ENCODE peak calls at places on chromosomes 1 and 21, in four cellular contexts. G, Z, O and Q are unnamed samples.

GRCh38 chr1:224762046-224762445 is 145.9 kb downstream of the CNIH3 start:
- DNase-seq in G (no peak), Z (no peak), O (no peak), Q (no peak)

GRCh38 chr1:235011064-235011598 is 117.5 kb downstream of the TOMM20 start:
- DNase-seq in G (no peak), Z (no peak), O (peak; percentile 84), Q (no peak)

GRCh38 chr1:17630048-17630830 is 90.7 kb downstream of the ARHGEF10L start:
- DNase-seq in G (peak; percentile 82), Z (no peak), O (no peak), Q (no peak)

GRCh38 chr1:201736707-201737320 is 92.1 kb upstream of the IPO9 start:
- DNase-seq in G (no peak), Z (no peak), O (no peak), Q (no peak)

GRCh38 chr1:212677573-212677972 is 22.1 kb downstream of the BATF3 start:
- DNase-seq in G (no peak), Z (no peak), O (no peak), Q (no peak)

GRCh38 chr1:43463461-43463860 is 9.7 kb upstream of the HYI start:
- DNase-seq in G (no peak), Z (no peak), O (no peak), Q (no peak)

GRCh38 chr1:202586018-202586821 is 124.0 kb downstream of the SYT2 start:
- DNase-seq in G (peak; percentile 73), Z (no peak), O (peak; percentile 40), Q (no peak)

GRCh38 chr1:230797376-230798186 is 50.4 kb downstream of the CAPN9 start:
- DNase-seq in G (peak; percentile 42), Z (peak; percentile 48), O (no peak), Q (no peak)

GRCh38 chr1:65509912-65510680 is 89.6 kb downstream of the LEPR start:
- DNase-seq in G (no peak), Z (no peak), O (no peak), Q (no peak)

GRCh38 chr1:59892836-59893811 is 33.4 kb downstream of the CYP2J2 start:
- DNase-seq in G (no peak), Z (no peak), O (no peak), Q (no peak)

GRCh38 chr1:155320661-155321576 is at the start of gene RUSC1:
- DNase-seq in G (no peak), Z (peak; percentile 79), O (no peak), Q (peak; percentile 79)

GRCh38 chr1:182164273-182164672 is 102.8 kb upstream of the ZNF648 start:
- DNase-seq in G (no peak), Z (no peak), O (no peak), Q (no peak)

GRCh38 chr1:119010201-119010600 is 22.1 kb upstream of the TBX15 start:
- DNase-seq in G (no peak), Z (no peak), O (no peak), Q (no peak)

GRCh38 chr1:209884665-209885117 is 53.3 kb upstream of the SYT14 start:
- DNase-seq in G (peak; percentile 14), Z (peak; percentile 52), O (peak; percentile 11), Q (no peak)

GRCh38 chr1:110498270-110498669 is 20.7 kb downstream of the KCNA10 start:
- DNase-seq in G (no peak), Z (no peak), O (no peak), Q (no peak)

GRCh38 chr1:110056284-110056680 is 14.2 kb downstream of the ALX3 start:
- DNase-seq in G (no peak), Z (no peak), O (no peak), Q (no peak)

GRCh38 chr1:163084330-163084729 is 15.2 kb downstream of the RGS4 start:
- DNase-seq in G (no peak), Z (no peak), O (no peak), Q (no peak)

GRCh38 chr1:234486858-234487830 is 8.2 kb upstream of the TARBP1 start:
- DNase-seq in G (peak; percentile 60), Z (no peak), O (no peak), Q (no peak)

GRCh38 chr1:213409971-213410370 is 358.9 kb downstream of the RPS6KC1 start:
- DNase-seq in G (no peak), Z (no peak), O (no peak), Q (no peak)

GRCh38 chr1:182185822-182186756 is 124.6 kb upstream of the ZNF648 start:
- DNase-seq in G (no peak), Z (no peak), O (no peak), Q (no peak)

GRCh38 chr1:58773406-58773840 is 10.4 kb downstream of the JUN start:
- DNase-seq in G (peak; percentile 68), Z (no peak), O (no peak), Q (no peak)

GRCh38 chr1:9193226-9193625 is 41.3 kb upstream of the H6PD start:
- DNase-seq in G (no peak), Z (no peak), O (no peak), Q (no peak)

GRCh38 chr1:220407101-220407683 is 120.7 kb upstream of the MARK1 start:
- DNase-seq in G (no peak), Z (no peak), O (no peak), Q (no peak)

GRCh38 chr1:226763741-226764264 is 24.7 kb upstream of the ITPKB start:
- DNase-seq in G (no peak), Z (no peak), O (no peak), Q (no peak)

GRCh38 chr1:247357781-247358211 is 26.1 kb upstream of the ZNF496 start:
- DNase-seq in G (no peak), Z (no peak), O (peak; percentile 77), Q (no peak)

GRCh38 chr21:26686278-26686677 is 113.2 kb upstream of the CYYR1 start:
- DNase-seq in G (peak; percentile 52), Z (no peak), O (no peak), Q (no peak)

GRCh38 chr21:35616090-35616489 is 444.2 kb downstream of the SETD4 start:
- DNase-seq in G (no peak), Z (no peak), O (no peak), Q (no peak)

GRCh38 chr1:61120998-61121397 is 38.6 kb downstream of the NFIA start:
- DNase-seq in G (no peak), Z (no peak), O (no peak), Q (no peak)

GRCh38 chr1:47225430-47226100 is 6.5 kb downstream of the TAL1 start:
- DNase-seq in G (no peak), Z (peak; percentile 61), O (no peak), Q (no peak)

GRCh38 chr21:45505416-45506021 is 36.7 kb downstream of the SLC19A1 start:
- DNase-seq in G (no peak), Z (no peak), O (no peak), Q (no peak)
- TF ChIP-seq POLR2AphosphoS5 in G (no peak), Z (no peak), O (no peak), Q (no peak)

GRCh38 chr1:70887936-70888335 is 159.7 kb downstream of the PTGER3 start:
- DNase-seq in G (no peak), Z (no peak), O (no peak), Q (no peak)
- TF ChIP-seq SPI1 in G (no peak), Z (no peak), O (no peak), Q (no peak)

GRCh38 chr1:35173516-35174224 is 19.3 kb downstream of the SFPQ start:
- DNase-seq in G (no peak), Z (no peak), O (no peak), Q (no peak)

GRCh38 chr1:35178295-35178695 is 14.7 kb downstream of the SFPQ start:
- DNase-seq in G (no peak), Z (no peak), O (no peak), Q (no peak)

GRCh38 chr1:35174225-35174540 is 18.8 kb downstream of the SFPQ start:
- DNase-seq in G (no peak), Z (no peak), O (no peak), Q (no peak)

GRCh38 chr1:35177237-35177786 is 15.6 kb downstream of the SFPQ start:
- DNase-seq in G (no peak), Z (no peak), O (no peak), Q (no peak)

DNA sequence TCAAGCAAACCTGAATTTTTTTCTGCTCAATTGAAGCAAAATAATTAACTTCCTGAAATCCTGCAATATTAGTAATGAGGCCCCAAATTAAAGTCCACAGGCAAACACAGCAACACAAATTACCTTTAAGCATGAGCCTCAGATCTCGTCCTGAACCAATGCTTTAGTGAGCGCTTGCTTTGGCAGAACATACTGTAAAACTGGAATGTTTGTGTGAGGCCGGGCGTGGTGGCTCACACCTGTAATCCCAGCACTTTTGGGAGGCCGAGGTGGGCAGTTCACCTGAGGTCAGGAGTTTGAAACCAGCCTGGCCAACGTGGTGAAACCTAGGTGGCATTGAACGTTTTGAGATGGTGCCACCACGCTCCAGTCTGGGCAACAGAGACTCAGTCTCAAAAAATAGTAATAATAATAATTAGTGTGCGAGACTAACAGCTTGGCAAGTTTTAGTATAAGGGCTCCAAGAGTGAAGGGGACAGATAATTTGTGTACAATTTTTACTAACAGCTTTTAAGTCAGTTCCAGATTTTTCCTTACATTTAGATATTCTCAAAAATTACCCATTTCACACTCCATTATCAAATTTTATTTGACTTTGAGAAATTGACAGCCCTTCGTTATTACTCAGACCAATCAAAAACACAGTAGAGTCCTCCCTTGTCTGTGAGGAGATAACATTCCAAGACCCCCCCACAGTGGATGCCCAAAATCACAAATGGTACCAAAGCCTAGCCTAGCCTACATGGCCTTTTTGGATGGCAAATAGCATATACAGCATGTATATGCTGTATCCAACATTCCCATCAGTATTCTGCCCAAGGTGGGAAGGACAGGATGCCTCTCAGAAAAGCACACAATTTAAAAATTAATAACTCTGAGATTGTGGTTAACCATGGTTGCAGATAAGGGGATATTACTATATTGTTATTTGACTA is 17.6 kb downstream of the SFPQ start:
- DNase-seq in G (no peak), Z (no peak), O (no peak), Q (no peak)
- TF ChIP-seq POLR2AphosphoS5 in G (peak; percentile 57), Z (peak; percentile 81), O (peak; percentile 78), Q (peak; percentile 82)

GRCh38 chr1:180062452-180062971 is 92.2 kb upstream of the QSOX1 start:
- DNase-seq in G (no peak), Z (no peak), O (no peak), Q (no peak)
- TF ChIP-seq SPI1 in G (no peak), Z (no peak), O (no peak), Q (no peak)

GRCh38 chr1:232551281-232551835 is 78.6 kb downstream of the SIPA1L2 start:
- DNase-seq in G (no peak), Z (no peak), O (no peak), Q (no peak)
- TF ChIP-seq POLR2AphosphoS5 in G (no peak), Z (no peak), O (no peak), Q (no peak)

GRCh38 chr1:76288758-76289483 is 214.4 kb downstream of the ST6GALNAC3 start:
- DNase-seq in G (no peak), Z (no peak), O (no peak), Q (no peak)

GRCh38 chr1:76287917-76288316 is 213.4 kb downstream of the ST6GALNAC3 start:
- DNase-seq in G (no peak), Z (no peak), O (no peak), Q (no peak)

GRCh38 chr1:76291186-76291585 is 216.6 kb downstream of the ST6GALNAC3 start:
- DNase-seq in G (no peak), Z (no peak), O (no peak), Q (no peak)

GRCh38 chr1:76291737-76292136 is 217.2 kb downstream of the ST6GALNAC3 start:
- DNase-seq in G (no peak), Z (no peak), O (no peak), Q (no peak)

GRCh38 chr1:76289692-76290091 is 215.1 kb downstream of the ST6GALNAC3 start:
- DNase-seq in G (no peak), Z (no peak), O (no peak), Q (no peak)
- TF ChIP-seq SPI1 in G (no peak), Z (no peak), O (no peak), Q (no peak)